ENCODE peak calls at places on chromosomes 7 and 10, in ten cellular contexts. One of them, this sample, is unnamed.

GRCh38 chr7:41878331-41879112 is 175.6 kb upstream of the INHBA start:
- DNase-seq in psoas muscle: no peak
- DNase-seq in ACHN: no peak
- DNase-seq in posterior vena cava: no peak
- DNase-seq in IMR-90: no peak
- DNase-seq in stimulated activated CD8-positive, alpha-beta memory T cell treated with anti-CD3 and anti-CD28 coated beads, Interleukin-15, amount 100 ng/mL, for 24 hours: no peak
- DNase-seq in prostate gland: no peak
- DNase-seq in cardiac septum: no peak
- DNase-seq in kidney glomerular epithelial cell: no peak
- DNase-seq in cardiac muscle cell: no peak
- DNase-seq in this sample: no peak

GRCh38 chr7:48046458-48046857 is 11.1 kb downstream of the C7orf57 start:
- DNase-seq in kidney glomerular epithelial cell: no peak
- DNase-seq in ACHN: no peak
- DNase-seq in stimulated activated CD8-positive, alpha-beta memory T cell treated with anti-CD3 and anti-CD28 coated beads, Interleukin-15, amount 100 ng/mL, for 24 hours: no peak
- DNase-seq in cardiac muscle cell: no peak
- DNase-seq in posterior vena cava: no peak
- DNase-seq in prostate gland: no peak
- DNase-seq in cardiac septum: no peak
- DNase-seq in IMR-90: no peak
- DNase-seq in psoas muscle: no peak
- DNase-seq in this sample: peak; percentile 45

GRCh38 chr7:33517191-33517590 is 387.8 kb downstream of the BBS9 start:
- DNase-seq in cardiac muscle cell: no peak
- DNase-seq in IMR-90: no peak
- DNase-seq in ACHN: no peak
- DNase-seq in kidney glomerular epithelial cell: no peak
- DNase-seq in prostate gland: no peak
- DNase-seq in posterior vena cava: no peak
- DNase-seq in cardiac septum: no peak
- DNase-seq in stimulated activated CD8-positive, alpha-beta memory T cell treated with anti-CD3 and anti-CD28 coated beads, Interleukin-15, amount 100 ng/mL, for 24 hours: no peak
- DNase-seq in psoas muscle: no peak
- DNase-seq in this sample: no peak

GRCh38 chr7:44398953-44399574 is 73.7 kb upstream of the CAMK2B start:
- DNase-seq in ACHN: no peak
- DNase-seq in IMR-90: peak; percentile 59
- DNase-seq in kidney glomerular epithelial cell: no peak
- DNase-seq in psoas muscle: no peak
- DNase-seq in prostate gland: no peak
- DNase-seq in cardiac septum: no peak
- DNase-seq in stimulated activated CD8-positive, alpha-beta memory T cell treated with anti-CD3 and anti-CD28 coated beads, Interleukin-15, amount 100 ng/mL, for 24 hours: no peak
- DNase-seq in posterior vena cava: no peak
- DNase-seq in cardiac muscle cell: no peak
- DNase-seq in this sample: no peak

GRCh38 chr7:80348221-80348620 is 163.6 kb downstream of the GNAT3 start:
- DNase-seq in cardiac muscle cell: no peak
- DNase-seq in posterior vena cava: no peak
- DNase-seq in ACHN: no peak
- DNase-seq in IMR-90: no peak
- DNase-seq in cardiac septum: no peak
- DNase-seq in stimulated activated CD8-positive, alpha-beta memory T cell treated with anti-CD3 and anti-CD28 coated beads, Interleukin-15, amount 100 ng/mL, for 24 hours: no peak
- DNase-seq in psoas muscle: no peak
- DNase-seq in kidney glomerular epithelial cell: no peak
- DNase-seq in prostate gland: no peak
- DNase-seq in this sample: no peak

GRCh38 chr10:17075975-17076374 is 53.6 kb downstream of the CUBN start:
- DNase-seq in stimulated activated CD8-positive, alpha-beta memory T cell treated with anti-CD3 and anti-CD28 coated beads, Interleukin-15, amount 100 ng/mL, for 24 hours: no peak
- DNase-seq in psoas muscle: no peak
- DNase-seq in posterior vena cava: no peak
- DNase-seq in IMR-90: no peak
- DNase-seq in cardiac muscle cell: no peak
- DNase-seq in prostate gland: no peak
- DNase-seq in cardiac septum: no peak
- DNase-seq in kidney glomerular epithelial cell: no peak
- DNase-seq in ACHN: no peak
- DNase-seq in this sample: no peak

GRCh38 chr10:96259150-96259549 is 12.2 kb downstream of the BLNK start:
- DNase-seq in stimulated activated CD8-positive, alpha-beta memory T cell treated with anti-CD3 and anti-CD28 coated beads, Interleukin-15, amount 100 ng/mL, for 24 hours: no peak
- DNase-seq in ACHN: no peak
- DNase-seq in cardiac septum: no peak
- DNase-seq in prostate gland: no peak
- DNase-seq in posterior vena cava: no peak
- DNase-seq in psoas muscle: no peak
- DNase-seq in cardiac muscle cell: no peak
- DNase-seq in IMR-90: no peak
- DNase-seq in kidney glomerular epithelial cell: no peak
- DNase-seq in this sample: no peak

GRCh38 chr7:64733550-64734240 is 60.5 kb upstream of the ZNF138 start:
- DNase-seq in cardiac muscle cell: no peak
- DNase-seq in cardiac septum: no peak
- DNase-seq in posterior vena cava: no peak
- DNase-seq in kidney glomerular epithelial cell: no peak
- DNase-seq in IMR-90: no peak
- DNase-seq in prostate gland: no peak
- DNase-seq in stimulated activated CD8-positive, alpha-beta memory T cell treated with anti-CD3 and anti-CD28 coated beads, Interleukin-15, amount 100 ng/mL, for 24 hours: no peak
- DNase-seq in psoas muscle: no peak
- DNase-seq in ACHN: no peak
- DNase-seq in this sample: no peak

GRCh38 chr10:95536017-95536416 is 25.2 kb downstream of the SORBS1 start:
- DNase-seq in prostate gland: peak; percentile 24
- DNase-seq in cardiac septum: no peak
- DNase-seq in IMR-90: no peak
- DNase-seq in kidney glomerular epithelial cell: no peak
- DNase-seq in ACHN: no peak
- DNase-seq in psoas muscle: no peak
- DNase-seq in cardiac muscle cell: no peak
- DNase-seq in posterior vena cava: no peak
- DNase-seq in stimulated activated CD8-positive, alpha-beta memory T cell treated with anti-CD3 and anti-CD28 coated beads, Interleukin-15, amount 100 ng/mL, for 24 hours: no peak
- DNase-seq in this sample: no peak

GRCh38 chr10:24251547-24251946 is 42.6 kb downstream of the KIAA1217 start:
- DNase-seq in prostate gland: peak; percentile 45
- DNase-seq in cardiac septum: no peak
- DNase-seq in cardiac muscle cell: no peak
- DNase-seq in posterior vena cava: no peak
- DNase-seq in IMR-90: no peak
- DNase-seq in stimulated activated CD8-positive, alpha-beta memory T cell treated with anti-CD3 and anti-CD28 coated beads, Interleukin-15, amount 100 ng/mL, for 24 hours: no peak
- DNase-seq in kidney glomerular epithelial cell: no peak
- DNase-seq in psoas muscle: no peak
- DNase-seq in ACHN: no peak
- DNase-seq in this sample: no peak

GRCh38 chr7:45884136-45884535 is 4.2 kb upstream of the IGFBP1 start:
- DNase-seq in stimulated activated CD8-positive, alpha-beta memory T cell treated with anti-CD3 and anti-CD28 coated beads, Interleukin-15, amount 100 ng/mL, for 24 hours: no peak
- DNase-seq in kidney glomerular epithelial cell: peak; percentile 85
- DNase-seq in IMR-90: no peak
- DNase-seq in cardiac septum: no peak
- DNase-seq in psoas muscle: no peak
- DNase-seq in prostate gland: no peak
- DNase-seq in posterior vena cava: no peak
- DNase-seq in cardiac muscle cell: no peak
- DNase-seq in ACHN: no peak
- DNase-seq in this sample: peak; percentile 4

GRCh38 chr10:92011560-92012214 is 88.1 kb downstream of the BTAF1 start:
- DNase-seq in IMR-90: peak; percentile 83
- DNase-seq in psoas muscle: no peak
- DNase-seq in posterior vena cava: no peak
- DNase-seq in ACHN: peak; percentile 81
- DNase-seq in stimulated activated CD8-positive, alpha-beta memory T cell treated with anti-CD3 and anti-CD28 coated beads, Interleukin-15, amount 100 ng/mL, for 24 hours: no peak
- DNase-seq in prostate gland: no peak
- DNase-seq in cardiac septum: no peak
- DNase-seq in cardiac muscle cell: no peak
- DNase-seq in kidney glomerular epithelial cell: peak; percentile 79
- DNase-seq in this sample: no peak

GRCh38 chr10:24723386-24723787 is 300 bp downstream of the ARHGAP21 start:
- DNase-seq in stimulated activated CD8-positive, alpha-beta memory T cell treated with anti-CD3 and anti-CD28 coated beads, Interleukin-15, amount 100 ng/mL, for 24 hours: no peak
- DNase-seq in IMR-90: peak; percentile 36
- DNase-seq in posterior vena cava: peak; percentile 80
- DNase-seq in cardiac muscle cell: no peak
- DNase-seq in cardiac septum: no peak
- DNase-seq in ACHN: peak; percentile 33
- DNase-seq in psoas muscle: no peak
- DNase-seq in kidney glomerular epithelial cell: peak; percentile 40
- DNase-seq in prostate gland: no peak
- DNase-seq in this sample: peak; percentile 39

GRCh38 chr10:79101560-79101971 is 32.8 kb downstream of the ZMIZ1 start:
- DNase-seq in kidney glomerular epithelial cell: no peak
- DNase-seq in IMR-90: no peak
- DNase-seq in psoas muscle: no peak
- DNase-seq in prostate gland: no peak
- DNase-seq in stimulated activated CD8-positive, alpha-beta memory T cell treated with anti-CD3 and anti-CD28 coated beads, Interleukin-15, amount 100 ng/mL, for 24 hours: no peak
- DNase-seq in ACHN: no peak
- DNase-seq in cardiac septum: no peak
- DNase-seq in posterior vena cava: no peak
- DNase-seq in cardiac muscle cell: no peak
- DNase-seq in this sample: no peak

GRCh38 chr10:114645729-114646128 is 12.3 kb downstream of the ABLIM1 start:
- DNase-seq in cardiac muscle cell: no peak
- DNase-seq in IMR-90: no peak
- DNase-seq in prostate gland: no peak
- DNase-seq in ACHN: no peak
- DNase-seq in cardiac septum: no peak
- DNase-seq in stimulated activated CD8-positive, alpha-beta memory T cell treated with anti-CD3 and anti-CD28 coated beads, Interleukin-15, amount 100 ng/mL, for 24 hours: no peak
- DNase-seq in psoas muscle: no peak
- DNase-seq in posterior vena cava: no peak
- DNase-seq in kidney glomerular epithelial cell: no peak
- DNase-seq in this sample: no peak

GRCh38 chr10:31134303-31134928 is 102.8 kb upstream of the ZNF438 start:
- DNase-seq in kidney glomerular epithelial cell: peak; percentile 82
- DNase-seq in ACHN: no peak
- DNase-seq in cardiac muscle cell: peak; percentile 47
- DNase-seq in prostate gland: no peak
- DNase-seq in stimulated activated CD8-positive, alpha-beta memory T cell treated with anti-CD3 and anti-CD28 coated beads, Interleukin-15, amount 100 ng/mL, for 24 hours: no peak
- DNase-seq in IMR-90: peak; percentile 92
- DNase-seq in posterior vena cava: no peak
- DNase-seq in psoas muscle: peak; percentile 56
- DNase-seq in cardiac septum: no peak
- DNase-seq in this sample: peak; percentile 21

GRCh38 chr7:27519801-27520200 is 142.9 kb downstream of the HIBADH start:
- DNase-seq in prostate gland: no peak
- DNase-seq in IMR-90: no peak
- DNase-seq in cardiac septum: no peak
- DNase-seq in posterior vena cava: no peak
- DNase-seq in cardiac muscle cell: no peak
- DNase-seq in stimulated activated CD8-positive, alpha-beta memory T cell treated with anti-CD3 and anti-CD28 coated beads, Interleukin-15, amount 100 ng/mL, for 24 hours: no peak
- DNase-seq in psoas muscle: no peak
- DNase-seq in kidney glomerular epithelial cell: no peak
- DNase-seq in ACHN: no peak
- DNase-seq in this sample: no peak

GRCh38 chr7:139482662-139483466 is 609 bp downstream of the KLRG2 start:
- DNase-seq in psoas muscle: no peak
- DNase-seq in cardiac muscle cell: peak; percentile 56
- DNase-seq in ACHN: no peak
- DNase-seq in cardiac septum: no peak
- DNase-seq in stimulated activated CD8-positive, alpha-beta memory T cell treated with anti-CD3 and anti-CD28 coated beads, Interleukin-15, amount 100 ng/mL, for 24 hours: no peak
- DNase-seq in IMR-90: no peak
- DNase-seq in prostate gland: no peak
- DNase-seq in posterior vena cava: no peak
- DNase-seq in kidney glomerular epithelial cell: no peak
- DNase-seq in this sample: peak; percentile 30

GRCh38 chr7:127798023-127798422 is 146.0 kb downstream of the SND1 start:
- DNase-seq in stimulated activated CD8-positive, alpha-beta memory T cell treated with anti-CD3 and anti-CD28 coated beads, Interleukin-15, amount 100 ng/mL, for 24 hours: no peak
- DNase-seq in ACHN: no peak
- DNase-seq in cardiac septum: no peak
- DNase-seq in IMR-90: no peak
- DNase-seq in kidney glomerular epithelial cell: no peak
- DNase-seq in posterior vena cava: no peak
- DNase-seq in prostate gland: peak; percentile 6
- DNase-seq in psoas muscle: no peak
- DNase-seq in cardiac muscle cell: no peak
- DNase-seq in this sample: no peak

GRCh38 chr10:4249841-4250496 is 465.0 kb upstream of the KLF6 start:
- DNase-seq in prostate gland: no peak
- DNase-seq in IMR-90: no peak
- DNase-seq in cardiac muscle cell: no peak
- DNase-seq in kidney glomerular epithelial cell: no peak
- DNase-seq in posterior vena cava: no peak
- DNase-seq in stimulated activated CD8-positive, alpha-beta memory T cell treated with anti-CD3 and anti-CD28 coated beads, Interleukin-15, amount 100 ng/mL, for 24 hours: no peak
- DNase-seq in psoas muscle: no peak
- DNase-seq in ACHN: no peak
- DNase-seq in cardiac septum: no peak
- DNase-seq in this sample: no peak

GRCh38 chr10:131142446-131143380 is 168.8 kb downstream of the TCERG1L start:
- DNase-seq in posterior vena cava: peak; percentile 57
- DNase-seq in prostate gland: no peak
- DNase-seq in cardiac septum: no peak
- DNase-seq in kidney glomerular epithelial cell: no peak
- DNase-seq in stimulated activated CD8-positive, alpha-beta memory T cell treated with anti-CD3 and anti-CD28 coated beads, Interleukin-15, amount 100 ng/mL, for 24 hours: no peak
- DNase-seq in ACHN: no peak
- DNase-seq in IMR-90: no peak
- DNase-seq in psoas muscle: no peak
- DNase-seq in cardiac muscle cell: no peak
- DNase-seq in this sample: no peak

GRCh38 chr7:150420987-150421674 is 29.3 kb upstream of the GIMAP8 start:
- DNase-seq in stimulated activated CD8-positive, alpha-beta memory T cell treated with anti-CD3 and anti-CD28 coated beads, Interleukin-15, amount 100 ng/mL, for 24 hours: peak; percentile 74
- DNase-seq in ACHN: peak; percentile 88
- DNase-seq in kidney glomerular epithelial cell: peak; percentile 88
- DNase-seq in cardiac septum: peak; percentile 89
- DNase-seq in prostate gland: peak; percentile 74
- DNase-seq in posterior vena cava: peak; percentile 94
- DNase-seq in cardiac muscle cell: peak; percentile 83
- DNase-seq in psoas muscle: peak; percentile 88
- DNase-seq in IMR-90: peak; percentile 58
- DNase-seq in this sample: peak; percentile 91

GRCh38 chr7:123665157-123665556 is 9.5 kb downstream of the LMOD2 start:
- DNase-seq in prostate gland: no peak
- DNase-seq in cardiac muscle cell: no peak
- DNase-seq in stimulated activated CD8-positive, alpha-beta memory T cell treated with anti-CD3 and anti-CD28 coated beads, Interleukin-15, amount 100 ng/mL, for 24 hours: no peak
- DNase-seq in psoas muscle: no peak
- DNase-seq in kidney glomerular epithelial cell: no peak
- DNase-seq in IMR-90: peak; percentile 16
- DNase-seq in ACHN: no peak
- DNase-seq in cardiac septum: no peak
- DNase-seq in posterior vena cava: no peak
- DNase-seq in this sample: no peak

GRCh38 chr7:4631664-4632171 is 50.4 kb upstream of the FOXK1 start:
- DNase-seq in IMR-90: peak; percentile 91
- DNase-seq in cardiac septum: peak; percentile 81
- DNase-seq in kidney glomerular epithelial cell: peak; percentile 90
- DNase-seq in prostate gland: peak; percentile 84
- DNase-seq in ACHN: peak; percentile 92
- DNase-seq in psoas muscle: peak; percentile 90
- DNase-seq in posterior vena cava: peak; percentile 95
- DNase-seq in stimulated activated CD8-positive, alpha-beta memory T cell treated with anti-CD3 and anti-CD28 coated beads, Interleukin-15, amount 100 ng/mL, for 24 hours: no peak
- DNase-seq in cardiac muscle cell: peak; percentile 61
- DNase-seq in this sample: no peak

GRCh38 chr7:81211617-81212016 is 292.8 kb upstream of the SEMA3C start:
- DNase-seq in cardiac septum: no peak
- DNase-seq in IMR-90: peak; percentile 60
- DNase-seq in kidney glomerular epithelial cell: no peak
- DNase-seq in posterior vena cava: no peak
- DNase-seq in stimulated activated CD8-positive, alpha-beta memory T cell treated with anti-CD3 and anti-CD28 coated beads, Interleukin-15, amount 100 ng/mL, for 24 hours: no peak
- DNase-seq in ACHN: no peak
- DNase-seq in psoas muscle: no peak
- DNase-seq in cardiac muscle cell: no peak
- DNase-seq in prostate gland: no peak
- DNase-seq in this sample: no peak

GRCh38 chr7:138289864-138290263 is 170.2 kb upstream of the TRIM24 start:
- DNase-seq in ACHN: no peak
- DNase-seq in psoas muscle: no peak
- DNase-seq in prostate gland: no peak
- DNase-seq in IMR-90: no peak
- DNase-seq in cardiac muscle cell: no peak
- DNase-seq in stimulated activated CD8-positive, alpha-beta memory T cell treated with anti-CD3 and anti-CD28 coated beads, Interleukin-15, amount 100 ng/mL, for 24 hours: no peak
- DNase-seq in cardiac septum: no peak
- DNase-seq in posterior vena cava: no peak
- DNase-seq in kidney glomerular epithelial cell: no peak
- DNase-seq in this sample: no peak

GRCh38 chr7:91351374-91351773 is 87.1 kb downstream of the FZD1 start:
- DNase-seq in cardiac septum: no peak
- DNase-seq in kidney glomerular epithelial cell: peak; percentile 49
- DNase-seq in psoas muscle: no peak
- DNase-seq in posterior vena cava: no peak
- DNase-seq in stimulated activated CD8-positive, alpha-beta memory T cell treated with anti-CD3 and anti-CD28 coated beads, Interleukin-15, amount 100 ng/mL, for 24 hours: no peak
- DNase-seq in prostate gland: no peak
- DNase-seq in ACHN: peak; percentile 77
- DNase-seq in cardiac muscle cell: no peak
- DNase-seq in IMR-90: peak; percentile 54
- DNase-seq in this sample: no peak

GRCh38 chr10:31961675-31962074 is 33.0 kb upstream of the ARHGAP12 start:
- DNase-seq in cardiac septum: no peak
- DNase-seq in kidney glomerular epithelial cell: no peak
- DNase-seq in stimulated activated CD8-positive, alpha-beta memory T cell treated with anti-CD3 and anti-CD28 coated beads, Interleukin-15, amount 100 ng/mL, for 24 hours: no peak
- DNase-seq in prostate gland: no peak
- DNase-seq in cardiac muscle cell: no peak
- DNase-seq in posterior vena cava: no peak
- DNase-seq in psoas muscle: no peak
- DNase-seq in IMR-90: peak; percentile 64
- DNase-seq in ACHN: no peak
- DNase-seq in this sample: no peak